ENCODE peak calls at places on chromosomes 1 and 21, in seven cellular contexts. One of them, this sample, is unnamed.

GRCh38 chr1:59199734-59200376 is 97.0 kb upstream of the FGGY start:
- DNase-seq in stimulated activated CD8-positive, alpha-beta memory T cell treated with anti-CD3 and anti-CD28 coated beads, Interleukin-15, amount 100 ng/mL, for 1 hour: no peak
- DNase-seq in GOT3: no peak
- DNase-seq in H54: no peak
- DNase-seq in NCI-H446 treated with DMSO at 0.1 percent for 48 hours: no peak
- DNase-seq in A673: no peak
- DNase-seq in left colon: no peak
- DNase-seq in this sample: no peak

GRCh38 chr1:225119307-225119706 is 189.8 kb downstream of the DNAH14 start:
- DNase-seq in GOT3: no peak
- DNase-seq in A673: no peak
- DNase-seq in H54: no peak
- DNase-seq in NCI-H446 treated with DMSO at 0.1 percent for 48 hours: no peak
- DNase-seq in stimulated activated CD8-positive, alpha-beta memory T cell treated with anti-CD3 and anti-CD28 coated beads, Interleukin-15, amount 100 ng/mL, for 1 hour: no peak
- DNase-seq in left colon: no peak
- DNase-seq in this sample: no peak

GRCh38 chr1:37150986-37151385 is 116.7 kb upstream of the GRIK3 start:
- DNase-seq in NCI-H446 treated with DMSO at 0.1 percent for 48 hours: no peak
- DNase-seq in H54: no peak
- DNase-seq in left colon: no peak
- DNase-seq in stimulated activated CD8-positive, alpha-beta memory T cell treated with anti-CD3 and anti-CD28 coated beads, Interleukin-15, amount 100 ng/mL, for 1 hour: no peak
- DNase-seq in A673: no peak
- DNase-seq in GOT3: no peak
- DNase-seq in this sample: no peak

GRCh38 chr1:116671835-116672234 is 4.3 kb upstream of the IGSF3 start:
- DNase-seq in H54: no peak
- DNase-seq in A673: no peak
- DNase-seq in GOT3: no peak
- DNase-seq in left colon: no peak
- DNase-seq in stimulated activated CD8-positive, alpha-beta memory T cell treated with anti-CD3 and anti-CD28 coated beads, Interleukin-15, amount 100 ng/mL, for 1 hour: no peak
- DNase-seq in NCI-H446 treated with DMSO at 0.1 percent for 48 hours: peak
- DNase-seq in this sample: no peak

GRCh38 chr1:182015360-182015759 is 46.2 kb downstream of the ZNF648 start:
- DNase-seq in stimulated activated CD8-positive, alpha-beta memory T cell treated with anti-CD3 and anti-CD28 coated beads, Interleukin-15, amount 100 ng/mL, for 1 hour: no peak
- DNase-seq in A673: no peak
- DNase-seq in H54: no peak
- DNase-seq in GOT3: no peak
- DNase-seq in left colon: no peak
- DNase-seq in NCI-H446 treated with DMSO at 0.1 percent for 48 hours: no peak
- DNase-seq in this sample: no peak

GRCh38 chr1:234702342-234703000 is 92.5 kb upstream of the IRF2BP2 start:
- DNase-seq in H54: no peak
- DNase-seq in GOT3: no peak
- DNase-seq in stimulated activated CD8-positive, alpha-beta memory T cell treated with anti-CD3 and anti-CD28 coated beads, Interleukin-15, amount 100 ng/mL, for 1 hour: no peak
- DNase-seq in A673: no peak
- DNase-seq in NCI-H446 treated with DMSO at 0.1 percent for 48 hours: no peak
- DNase-seq in left colon: no peak
- DNase-seq in this sample: no peak

GRCh38 chr1:61887076-61887867 is 145.0 kb downstream of the PATJ start:
- DNase-seq in left colon: no peak
- DNase-seq in GOT3: no peak
- DNase-seq in A673: no peak
- DNase-seq in H54: no peak
- DNase-seq in stimulated activated CD8-positive, alpha-beta memory T cell treated with anti-CD3 and anti-CD28 coated beads, Interleukin-15, amount 100 ng/mL, for 1 hour: no peak
- DNase-seq in NCI-H446 treated with DMSO at 0.1 percent for 48 hours: no peak
- DNase-seq in this sample: no peak

GRCh38 chr1:98794196-98794886 is 132.8 kb downstream of the SNX7 start:
- DNase-seq in A673: peak
- DNase-seq in GOT3: no peak
- DNase-seq in left colon: peak
- DNase-seq in H54: peak
- DNase-seq in stimulated activated CD8-positive, alpha-beta memory T cell treated with anti-CD3 and anti-CD28 coated beads, Interleukin-15, amount 100 ng/mL, for 1 hour: peak
- DNase-seq in NCI-H446 treated with DMSO at 0.1 percent for 48 hours: peak
- DNase-seq in this sample: peak

GRCh38 chr1:181112071-181112929 is 23.8 kb downstream of the IER5 start:
- DNase-seq in A673: no peak
- DNase-seq in stimulated activated CD8-positive, alpha-beta memory T cell treated with anti-CD3 and anti-CD28 coated beads, Interleukin-15, amount 100 ng/mL, for 1 hour: no peak
- DNase-seq in left colon: peak
- DNase-seq in H54: peak
- DNase-seq in NCI-H446 treated with DMSO at 0.1 percent for 48 hours: peak
- DNase-seq in GOT3: peak
- DNase-seq in this sample: peak

GRCh38 chr1:168100315-168101002 is 36.3 kb downstream of the GPR161 start:
- DNase-seq in GOT3: no peak
- DNase-seq in A673: no peak
- DNase-seq in NCI-H446 treated with DMSO at 0.1 percent for 48 hours: no peak
- DNase-seq in stimulated activated CD8-positive, alpha-beta memory T cell treated with anti-CD3 and anti-CD28 coated beads, Interleukin-15, amount 100 ng/mL, for 1 hour: no peak
- DNase-seq in H54: no peak
- DNase-seq in left colon: no peak
- DNase-seq in this sample: no peak

GRCh38 chr1:209759829-209760359 is 4.0 kb downstream of the TRAF3IP3 start:
- DNase-seq in GOT3: no peak
- DNase-seq in stimulated activated CD8-positive, alpha-beta memory T cell treated with anti-CD3 and anti-CD28 coated beads, Interleukin-15, amount 100 ng/mL, for 1 hour: no peak
- DNase-seq in left colon: no peak
- DNase-seq in H54: no peak
- DNase-seq in A673: no peak
- DNase-seq in NCI-H446 treated with DMSO at 0.1 percent for 48 hours: no peak
- DNase-seq in this sample: no peak

GRCh38 chr21:36704281-36704957 is 5.5 kb downstream of the SIM2 start:
- DNase-seq in A673: no peak
- DNase-seq in left colon: no peak
- DNase-seq in NCI-H446 treated with DMSO at 0.1 percent for 48 hours: no peak
- DNase-seq in stimulated activated CD8-positive, alpha-beta memory T cell treated with anti-CD3 and anti-CD28 coated beads, Interleukin-15, amount 100 ng/mL, for 1 hour: no peak
- DNase-seq in H54: no peak
- DNase-seq in GOT3: no peak
- DNase-seq in this sample: no peak

GRCh38 chr1:20840731-20841130 is 53.6 kb upstream of the HP1BP3 start:
- DNase-seq in NCI-H446 treated with DMSO at 0.1 percent for 48 hours: no peak
- DNase-seq in H54: no peak
- DNase-seq in left colon: no peak
- DNase-seq in GOT3: no peak
- DNase-seq in stimulated activated CD8-positive, alpha-beta memory T cell treated with anti-CD3 and anti-CD28 coated beads, Interleukin-15, amount 100 ng/mL, for 1 hour: no peak
- DNase-seq in A673: no peak
- DNase-seq in this sample: no peak

GRCh38 chr1:228477263-228477662 is 9.9 kb upstream of the RNF187 start:
- DNase-seq in H54: no peak
- DNase-seq in GOT3: no peak
- DNase-seq in A673: no peak
- DNase-seq in stimulated activated CD8-positive, alpha-beta memory T cell treated with anti-CD3 and anti-CD28 coated beads, Interleukin-15, amount 100 ng/mL, for 1 hour: no peak
- DNase-seq in NCI-H446 treated with DMSO at 0.1 percent for 48 hours: no peak
- DNase-seq in left colon: no peak
- DNase-seq in this sample: no peak

GRCh38 chr21:31173881-31174555 is 135.7 kb upstream of the KRTAP19-8 start:
- DNase-seq in NCI-H446 treated with DMSO at 0.1 percent for 48 hours: no peak
- DNase-seq in stimulated activated CD8-positive, alpha-beta memory T cell treated with anti-CD3 and anti-CD28 coated beads, Interleukin-15, amount 100 ng/mL, for 1 hour: no peak
- DNase-seq in GOT3: no peak
- DNase-seq in left colon: peak
- DNase-seq in A673: no peak
- DNase-seq in H54: no peak
- DNase-seq in this sample: no peak

GRCh38 chr21:25908495-25908894 is 173.7 kb downstream of the GABPA start:
- DNase-seq in A673: no peak
- DNase-seq in left colon: no peak
- DNase-seq in GOT3: no peak
- DNase-seq in stimulated activated CD8-positive, alpha-beta memory T cell treated with anti-CD3 and anti-CD28 coated beads, Interleukin-15, amount 100 ng/mL, for 1 hour: no peak
- DNase-seq in H54: no peak
- DNase-seq in NCI-H446 treated with DMSO at 0.1 percent for 48 hours: no peak
- DNase-seq in this sample: no peak

GRCh38 chr1:4657920-4658585 is 3.6 kb downstream of the AJAP1 start:
- DNase-seq in stimulated activated CD8-positive, alpha-beta memory T cell treated with anti-CD3 and anti-CD28 coated beads, Interleukin-15, amount 100 ng/mL, for 1 hour: no peak
- DNase-seq in H54: no peak
- DNase-seq in left colon: no peak
- DNase-seq in A673: no peak
- DNase-seq in GOT3: no peak
- DNase-seq in NCI-H446 treated with DMSO at 0.1 percent for 48 hours: no peak
- DNase-seq in this sample: no peak

GRCh38 chr21:39348040-39348354 is 891 bp downstream of the HMGN1 start:
- DNase-seq in NCI-H446 treated with DMSO at 0.1 percent for 48 hours: no peak
- DNase-seq in stimulated activated CD8-positive, alpha-beta memory T cell treated with anti-CD3 and anti-CD28 coated beads, Interleukin-15, amount 100 ng/mL, for 1 hour: no peak
- DNase-seq in A673: no peak
- DNase-seq in GOT3: no peak
- DNase-seq in left colon: no peak
- DNase-seq in H54: no peak
- DNase-seq in this sample: no peak

GRCh38 chr1:106937104-106937503 is 119.4 kb upstream of the PRMT6 start:
- DNase-seq in A673: peak
- DNase-seq in stimulated activated CD8-positive, alpha-beta memory T cell treated with anti-CD3 and anti-CD28 coated beads, Interleukin-15, amount 100 ng/mL, for 1 hour: no peak
- DNase-seq in H54: peak
- DNase-seq in left colon: no peak
- DNase-seq in NCI-H446 treated with DMSO at 0.1 percent for 48 hours: no peak
- DNase-seq in GOT3: no peak
- DNase-seq in this sample: no peak

GRCh38 chr1:201760516-201760915 is 68.4 kb upstream of the IPO9 start:
- DNase-seq in H54: no peak
- DNase-seq in NCI-H446 treated with DMSO at 0.1 percent for 48 hours: no peak
- DNase-seq in stimulated activated CD8-positive, alpha-beta memory T cell treated with anti-CD3 and anti-CD28 coated beads, Interleukin-15, amount 100 ng/mL, for 1 hour: no peak
- DNase-seq in A673: peak
- DNase-seq in GOT3: no peak
- DNase-seq in left colon: no peak
- DNase-seq in this sample: no peak

GRCh38 chr1:2102753-2103152 is 52.5 kb downstream of the PRKCZ start:
- DNase-seq in A673: no peak
- DNase-seq in left colon: no peak
- DNase-seq in NCI-H446 treated with DMSO at 0.1 percent for 48 hours: no peak
- DNase-seq in stimulated activated CD8-positive, alpha-beta memory T cell treated with anti-CD3 and anti-CD28 coated beads, Interleukin-15, amount 100 ng/mL, for 1 hour: no peak
- DNase-seq in H54: no peak
- DNase-seq in GOT3: no peak
- DNase-seq in this sample: no peak

GRCh38 chr1:37691497-37692077 is 729 bp upstream of the CDCA8 start:
- DNase-seq in GOT3: no peak
- DNase-seq in H54: no peak
- DNase-seq in NCI-H446 treated with DMSO at 0.1 percent for 48 hours: no peak
- DNase-seq in A673: peak
- DNase-seq in stimulated activated CD8-positive, alpha-beta memory T cell treated with anti-CD3 and anti-CD28 coated beads, Interleukin-15, amount 100 ng/mL, for 1 hour: no peak
- DNase-seq in left colon: peak
- DNase-seq in this sample: peak

GRCh38 chr1:65075123-65075976 is 72.7 kb upstream of the AK4 start:
- DNase-seq in left colon: peak
- DNase-seq in GOT3: no peak
- DNase-seq in stimulated activated CD8-positive, alpha-beta memory T cell treated with anti-CD3 and anti-CD28 coated beads, Interleukin-15, amount 100 ng/mL, for 1 hour: peak
- DNase-seq in H54: peak
- DNase-seq in NCI-H446 treated with DMSO at 0.1 percent for 48 hours: peak
- DNase-seq in A673: peak
- DNase-seq in this sample: peak

GRCh38 chr1:77467196-77467595 is 185.4 kb downstream of the AK5 start:
- DNase-seq in H54: no peak
- DNase-seq in stimulated activated CD8-positive, alpha-beta memory T cell treated with anti-CD3 and anti-CD28 coated beads, Interleukin-15, amount 100 ng/mL, for 1 hour: no peak
- DNase-seq in left colon: no peak
- DNase-seq in GOT3: no peak
- DNase-seq in NCI-H446 treated with DMSO at 0.1 percent for 48 hours: no peak
- DNase-seq in A673: no peak
- DNase-seq in this sample: no peak

GRCh38 chr1:91552091-91552490 is 51.4 kb downstream of the CDC7 start:
- DNase-seq in stimulated activated CD8-positive, alpha-beta memory T cell treated with anti-CD3 and anti-CD28 coated beads, Interleukin-15, amount 100 ng/mL, for 1 hour: no peak
- DNase-seq in left colon: no peak
- DNase-seq in H54: no peak
- DNase-seq in GOT3: no peak
- DNase-seq in NCI-H446 treated with DMSO at 0.1 percent for 48 hours: no peak
- DNase-seq in A673: no peak
- DNase-seq in this sample: no peak

GRCh38 chr1:211634931-211635330 is 40.5 kb downstream of the NEK2 start:
- DNase-seq in A673: no peak
- DNase-seq in left colon: no peak
- DNase-seq in stimulated activated CD8-positive, alpha-beta memory T cell treated with anti-CD3 and anti-CD28 coated beads, Interleukin-15, amount 100 ng/mL, for 1 hour: no peak
- DNase-seq in NCI-H446 treated with DMSO at 0.1 percent for 48 hours: no peak
- DNase-seq in H54: no peak
- DNase-seq in GOT3: no peak
- DNase-seq in this sample: no peak

GRCh38 chr21:18614327-18614726 is 210.7 kb upstream of the TMPRSS15 start:
- DNase-seq in stimulated activated CD8-positive, alpha-beta memory T cell treated with anti-CD3 and anti-CD28 coated beads, Interleukin-15, amount 100 ng/mL, for 1 hour: no peak
- DNase-seq in left colon: no peak
- DNase-seq in A673: no peak
- DNase-seq in GOT3: no peak
- DNase-seq in H54: no peak
- DNase-seq in NCI-H446 treated with DMSO at 0.1 percent for 48 hours: no peak
- DNase-seq in this sample: no peak

GRCh38 chr1:197606163-197606562 is 169.1 kb downstream of the DENND1B start:
- DNase-seq in NCI-H446 treated with DMSO at 0.1 percent for 48 hours: no peak
- DNase-seq in A673: no peak
- DNase-seq in left colon: no peak
- DNase-seq in H54: no peak
- DNase-seq in GOT3: no peak
- DNase-seq in stimulated activated CD8-positive, alpha-beta memory T cell treated with anti-CD3 and anti-CD28 coated beads, Interleukin-15, amount 100 ng/mL, for 1 hour: no peak
- DNase-seq in this sample: no peak

GRCh38 chr1:156387899-156388813 is 19.1 kb downstream of the RHBG start:
- DNase-seq in GOT3: no peak
- DNase-seq in stimulated activated CD8-positive, alpha-beta memory T cell treated with anti-CD3 and anti-CD28 coated beads, Interleukin-15, amount 100 ng/mL, for 1 hour: no peak
- DNase-seq in NCI-H446 treated with DMSO at 0.1 percent for 48 hours: no peak
- DNase-seq in A673: no peak
- DNase-seq in H54: no peak
- DNase-seq in left colon: no peak
- DNase-seq in this sample: no peak

GRCh38 chr1:20075345-20075744 is 5.4 kb downstream of the PLA2G5 start:
- DNase-seq in NCI-H446 treated with DMSO at 0.1 percent for 48 hours: no peak
- DNase-seq in H54: no peak
- DNase-seq in A673: no peak
- DNase-seq in GOT3: no peak
- DNase-seq in stimulated activated CD8-positive, alpha-beta memory T cell treated with anti-CD3 and anti-CD28 coated beads, Interleukin-15, amount 100 ng/mL, for 1 hour: no peak
- DNase-seq in left colon: no peak
- DNase-seq in this sample: no peak

GRCh38 chr1:9279172-9279840 is 13.4 kb upstream of the SPSB1 start:
- DNase-seq in NCI-H446 treated with DMSO at 0.1 percent for 48 hours: no peak
- DNase-seq in H54: no peak
- DNase-seq in GOT3: no peak
- DNase-seq in A673: no peak
- DNase-seq in stimulated activated CD8-positive, alpha-beta memory T cell treated with anti-CD3 and anti-CD28 coated beads, Interleukin-15, amount 100 ng/mL, for 1 hour: no peak
- DNase-seq in left colon: peak
- DNase-seq in this sample: no peak

GRCh38 chr1:214029796-214030195 is 42.0 kb downstream of the PROX1 start:
- DNase-seq in A673: no peak
- DNase-seq in NCI-H446 treated with DMSO at 0.1 percent for 48 hours: no peak
- DNase-seq in GOT3: no peak
- DNase-seq in H54: no peak
- DNase-seq in stimulated activated CD8-positive, alpha-beta memory T cell treated with anti-CD3 and anti-CD28 coated beads, Interleukin-15, amount 100 ng/mL, for 1 hour: no peak
- DNase-seq in left colon: no peak
- DNase-seq in this sample: no peak

GRCh38 chr1:82919828-82920227 is 1079.1 kb downstream of the TTLL7 start:
- DNase-seq in GOT3: no peak
- DNase-seq in stimulated activated CD8-positive, alpha-beta memory T cell treated with anti-CD3 and anti-CD28 coated beads, Interleukin-15, amount 100 ng/mL, for 1 hour: no peak
- DNase-seq in A673: no peak
- DNase-seq in left colon: no peak
- DNase-seq in H54: no peak
- DNase-seq in NCI-H446 treated with DMSO at 0.1 percent for 48 hours: peak
- DNase-seq in this sample: no peak

GRCh38 chr1:54556110-54556509 is 8.1 kb downstream of the ACOT11 start:
- DNase-seq in left colon: no peak
- DNase-seq in H54: no peak
- DNase-seq in GOT3: no peak
- DNase-seq in A673: no peak
- DNase-seq in stimulated activated CD8-positive, alpha-beta memory T cell treated with anti-CD3 and anti-CD28 coated beads, Interleukin-15, amount 100 ng/mL, for 1 hour: no peak
- DNase-seq in NCI-H446 treated with DMSO at 0.1 percent for 48 hours: no peak
- DNase-seq in this sample: no peak

GRCh38 chr1:22236151-22236550 is 93.3 kb upstream of the WNT4 start:
- DNase-seq in NCI-H446 treated with DMSO at 0.1 percent for 48 hours: peak
- DNase-seq in A673: no peak
- DNase-seq in GOT3: no peak
- DNase-seq in H54: no peak
- DNase-seq in left colon: no peak
- DNase-seq in stimulated activated CD8-positive, alpha-beta memory T cell treated with anti-CD3 and anti-CD28 coated beads, Interleukin-15, amount 100 ng/mL, for 1 hour: no peak
- DNase-seq in this sample: no peak

GRCh38 chr1:212498243-212498642 is 65.5 kb downstream of the NENF start:
- DNase-seq in A673: no peak
- DNase-seq in left colon: no peak
- DNase-seq in H54: peak
- DNase-seq in GOT3: no peak
- DNase-seq in stimulated activated CD8-positive, alpha-beta memory T cell treated with anti-CD3 and anti-CD28 coated beads, Interleukin-15, amount 100 ng/mL, for 1 hour: no peak
- DNase-seq in NCI-H446 treated with DMSO at 0.1 percent for 48 hours: no peak
- DNase-seq in this sample: no peak